ENCODE peak calls at places on chromosomes 1 and 21, in nine cellular contexts. N, C, Q, F, Z, K, X, R and S are unnamed samples.

GRCh38 chr1:241177665-241178064 is 179.3 kb downstream of the RGS7 start:
- DNase-seq in N (no peak), C (no peak), Q (no peak), F (no peak), Z (no peak), K (no peak), X (no peak), R (no peak), S (no peak)

GRCh38 chr1:33302325-33302724 is 18.6 kb downstream of the A3GALT2 start:
- DNase-seq in N (no peak), C (no peak), Q (no peak), F (no peak), Z (no peak), K (peak; percentile 20), X (peak; percentile 65), R (no peak), S (peak; percentile 50)

GRCh38 chr1:184143449-184143848 is 91.9 kb downstream of the TSEN15 start:
- DNase-seq in N (no peak), C (no peak), Q (no peak), F (peak; percentile 94), Z (no peak), K (no peak), X (peak; percentile 43), R (peak; percentile 45), S (no peak)

GRCh38 chr1:60833173-60833572 is 249.2 kb upstream of the NFIA start:
- DNase-seq in N (no peak), C (no peak), Q (no peak), F (no peak), Z (no peak), K (no peak), X (peak; percentile 54), R (no peak), S (no peak)

GRCh38 chr1:154521695-154522094 is 19.5 kb upstream of the SHE start:
- DNase-seq in N (no peak), C (no peak), Q (no peak), F (no peak), Z (no peak), K (no peak), X (no peak), R (no peak), S (no peak)

GRCh38 chr1:182206628-182207239 is 145.2 kb upstream of the ZNF648 start:
- DNase-seq in N (no peak), C (no peak), Q (no peak), F (no peak), Z (no peak), K (no peak), X (no peak), R (no peak), S (no peak)

GRCh38 chr1:19066874-19067186 is 110.4 kb upstream of the IFFO2 start:
- DNase-seq in N (no peak), C (no peak), Q (no peak), F (no peak), Z (no peak), K (no peak), X (no peak), R (no peak), S (no peak)

GRCh38 chr1:24594328-24594598 is 38.4 kb downstream of the NCMAP start:
- DNase-seq in N (no peak), C (no peak), Q (no peak), F (no peak), Z (no peak), K (no peak), X (no peak), R (no peak), S (no peak)

GRCh38 chr1:24553931-24554330 is 2.0 kb upstream of the NCMAP start:
- DNase-seq in N (no peak), C (no peak), Q (peak; percentile 39), F (no peak), Z (no peak), K (no peak), X (no peak), R (no peak), S (no peak)

GRCh38 chr1:159877695-159878444 is 15.4 kb upstream of the VSIG8 start:
- DNase-seq in N (peak; percentile 25), C (no peak), Q (no peak), F (no peak), Z (no peak), K (no peak), X (no peak), R (no peak), S (no peak)

GRCh38 chr1:62841587-62842169 is 57.7 kb downstream of the ATG4C start:
- DNase-seq in N (peak; percentile 86), C (peak; percentile 24), Q (no peak), F (peak; percentile 78), Z (no peak), K (peak; percentile 21), X (peak; percentile 84), R (peak; percentile 23), S (peak; percentile 7)

GRCh38 chr1:86616871-86617270 is 70.0 kb downstream of the CLCA4 start:
- DNase-seq in N (no peak), C (no peak), Q (no peak), F (no peak), Z (no peak), K (no peak), X (no peak), R (no peak), S (peak; percentile 12)

GRCh38 chr21:34612557-34612956 is 2.4 kb downstream of the RCAN1 start:
- DNase-seq in N (no peak), C (no peak), Q (no peak), F (no peak), Z (no peak), K (no peak), X (peak; percentile 23), R (no peak), S (no peak)

GRCh38 chr21:37914211-37914900 is 1.9 kb downstream of the KCNJ6 start:
- DNase-seq in N (peak; percentile 81), C (no peak), Q (no peak), F (peak; percentile 46), Z (no peak), K (no peak), X (peak; percentile 15), R (peak; percentile 52), S (peak; percentile 16)

GRCh38 chr1:84997667-84998600 is 1.0 kb upstream of the MCOLN2 start:
- DNase-seq in N (peak; percentile 73), C (no peak), Q (no peak), F (no peak), Z (no peak), K (no peak), X (peak; percentile 6), R (peak; percentile 30), S (peak; percentile 13)

GRCh38 chr1:50308883-50309282 is 114.4 kb downstream of the DMRTA2 start:
- DNase-seq in N (no peak), C (no peak), Q (no peak), F (no peak), Z (no peak), K (no peak), X (peak; percentile 46), R (no peak), S (peak; percentile 41)

GRCh38 chr1:93990010-93990409 is 80.8 kb upstream of the GCLM start:
- DNase-seq in N (no peak), C (no peak), Q (no peak), F (no peak), Z (no peak), K (no peak), X (no peak), R (no peak), S (no peak)

GRCh38 chr1:143497374-143497747 is 474.4 kb downstream of the FAM72C start:
- DNase-seq in N (no peak), C (no peak), Q (no peak), F (no peak), Z (no peak), K (no peak), X (no peak), R (no peak), S (no peak)